ENCODE peak calls at places on chromosome 19, in four cellular contexts. H is fibroblast of the conjunctiva, R is NCI-H1105 treated with DMSO at 0.1 percent for 48 hours, E is lower leg skin. B is an unnamed sample.

GRCh38 chr19:558770-559439 is 13.5 kb upstream of the BSG start:
- DNase-seq in H (no peak), E (no peak), R (no peak), B (no peak)

GRCh38 chr19:1157931-1158884 is 15.9 kb downstream of the SBNO2 start:
- DNase-seq in H (no peak), E (no peak), R (no peak), B (no peak)

GRCh38 chr19:29805026-29805925 is 6.5 kb upstream of the CCNE1 start:
- DNase-seq in R (no peak), E (no peak), H (no peak), B (no peak)

GRCh38 chr19:39768811-39769210 is 9.8 kb upstream of the LEUTX start:
- DNase-seq in E (no peak), R (no peak), H (no peak), B (peak)

GRCh38 chr19:51025809-51026553 is 435 bp downstream of the KLK11 start:
- DNase-seq in E (no peak), H (no peak), R (no peak), B (peak)

GRCh38 chr19:28403698-28404099 is 809.3 kb downstream of the UQCRFS1 start:
- DNase-seq in H (no peak), R (no peak), E (no peak), B (no peak)

GRCh38 chr19:18895828-18896341 is at the start of gene CERS1:
- DNase-seq in R (peak), E (no peak), H (no peak), B (peak)

GRCh38 chr19:49081273-49081672 is 4.0 kb upstream of the SNRNP70 start:
- DNase-seq in R (no peak), E (no peak), H (no peak), B (no peak)

GRCh38 chr19:50427997-50428425 is 4.7 kb upstream of the MYBPC2 start:
- DNase-seq in E (peak), H (peak), R (no peak), B (no peak)

GRCh38 chr19:2529473-2529918 is 53.6 kb downstream of the GADD45B start:
- DNase-seq in E (peak), H (peak), R (no peak), B (peak)

GRCh38 chr19:40348961-40349507 is 539 bp downstream of the PLD3 start:
- DNase-seq in R (peak), H (peak), E (no peak), B (peak)

GRCh38 chr19:58513694-58514563 is 2.1 kb upstream of the SLC27A5 start:
- DNase-seq in E (peak), H (peak), R (peak), B (peak)

GRCh38 chr19:7152568-7152967 is 83.1 kb downstream of the ZNF557 start:
- DNase-seq in E (no peak), H (no peak), R (no peak), B (no peak)

GRCh38 chr19:10719466-10719961 is 1.6 kb downstream of the DNM2 start:
- DNase-seq in E (no peak), H (no peak), R (no peak), B (no peak)

GRCh38 chr19:29687244-29687896 is 22.1 kb downstream of the PLEKHF1 start:
- DNase-seq in H (peak), E (peak), R (no peak), B (no peak)

GRCh38 chr19:55641376-55642152 is 762 bp downstream of the ZNF580 start:
- DNase-seq in H (no peak), E (no peak), R (no peak), B (peak)

GRCh38 chr19:18408053-18408476 is 10.6 kb upstream of the LRRC25 start:
- DNase-seq in E (peak), H (no peak), R (no peak), B (peak)

GRCh38 chr19:11256189-11256588 is 6.1 kb downstream of the DOCK6 start:
- DNase-seq in E (no peak), H (no peak), R (no peak), B (no peak)

GRCh38 chr19:16200038-16200775 is 2.5 kb downstream of the AP1M1 start:
- DNase-seq in R (no peak), E (peak), H (no peak), B (no peak)

GRCh38 chr19:38394488-38394887 is 6.0 kb downstream of the SPRED3 start:
- DNase-seq in E (no peak), H (no peak), R (peak), B (no peak)

GRCh38 chr19:41792513-41793413 is 3.6 kb upstream of the CEACAM3 start:
- DNase-seq in E (no peak), H (peak), R (peak), B (peak)

GRCh38 chr19:39156230-39156890 is 30.8 kb downstream of the PAK4 start:
- DNase-seq in E (no peak), R (no peak), H (no peak), B (no peak)